ENCODE peak calls at places on chromosomes 3 and 15, in four cellular contexts. Y, M, P and F are unnamed samples.
A peak's percentile ranks its signal among the peaks of the same experiment; 100 is the strongest.

GRCh38 chr3:43503067-43503728 is 118.6 kb downstream of the ANO10 start:
- DNase-seq in M (no peak), Y (peak; percentile 15), P (no peak), F (no peak)

GRCh38 chr3:58640700-58641372 is 25.7 kb downstream of the FAM3D start:
- DNase-seq in M (peak; percentile 78), Y (peak; percentile 56), P (peak; percentile 77), F (peak; percentile 83)

GRCh38 chr15:76973362-76973743 is 21.6 kb upstream of the PSTPIP1 start:
- DNase-seq in Y (peak; percentile 12), P (no peak), M (peak; percentile 70), F (no peak)

GRCh38 chr3:40124918-40125317 is 184.6 kb upstream of the EIF1B start:
- DNase-seq in Y (no peak), M (no peak), P (no peak), F (no peak)

GRCh38 chr3:95459706-95460105 is 1354.7 kb upstream of the EPHA6 start:
- DNase-seq in M (no peak), P (no peak), Y (no peak), F (no peak)

GRCh38 chr3:6860911-6861330 is at the start of gene GRM7:
- DNase-seq in M (no peak), P (no peak), Y (no peak), F (no peak)

GRCh38 chr3:72344256-72345046 is 503.8 kb downstream of the SHQ1 start:
- DNase-seq in P (no peak), M (no peak), Y (no peak), F (no peak)

GRCh38 chr3:195226445-195226844 is 44.5 kb downstream of the XXYLT1 start:
- DNase-seq in Y (no peak), P (no peak), M (peak; percentile 24), F (peak; percentile 13)

GRCh38 chr3:13700889-13701288 is 152.0 kb downstream of the FBLN2 start:
- DNase-seq in P (no peak), M (no peak), Y (no peak), F (no peak)

GRCh38 chr3:115658337-115659181 is 35.2 kb downstream of the GAP43 start:
- DNase-seq in P (peak; percentile 73), Y (peak; percentile 28), M (peak; percentile 86), F (peak; percentile 56)
- TF ChIP-seq POLR2A in P (peak; percentile 82), Y (no peak), M (peak; percentile 8), F (no peak)

GRCh38 chr3:5063724-5064123 is 58.4 kb upstream of the ARL8B start:
- DNase-seq in M (no peak), Y (no peak), P (no peak), F (no peak)
- TF ChIP-seq POLR2A in M (no peak), Y (no peak), P (no peak), F (no peak)

DNA sequence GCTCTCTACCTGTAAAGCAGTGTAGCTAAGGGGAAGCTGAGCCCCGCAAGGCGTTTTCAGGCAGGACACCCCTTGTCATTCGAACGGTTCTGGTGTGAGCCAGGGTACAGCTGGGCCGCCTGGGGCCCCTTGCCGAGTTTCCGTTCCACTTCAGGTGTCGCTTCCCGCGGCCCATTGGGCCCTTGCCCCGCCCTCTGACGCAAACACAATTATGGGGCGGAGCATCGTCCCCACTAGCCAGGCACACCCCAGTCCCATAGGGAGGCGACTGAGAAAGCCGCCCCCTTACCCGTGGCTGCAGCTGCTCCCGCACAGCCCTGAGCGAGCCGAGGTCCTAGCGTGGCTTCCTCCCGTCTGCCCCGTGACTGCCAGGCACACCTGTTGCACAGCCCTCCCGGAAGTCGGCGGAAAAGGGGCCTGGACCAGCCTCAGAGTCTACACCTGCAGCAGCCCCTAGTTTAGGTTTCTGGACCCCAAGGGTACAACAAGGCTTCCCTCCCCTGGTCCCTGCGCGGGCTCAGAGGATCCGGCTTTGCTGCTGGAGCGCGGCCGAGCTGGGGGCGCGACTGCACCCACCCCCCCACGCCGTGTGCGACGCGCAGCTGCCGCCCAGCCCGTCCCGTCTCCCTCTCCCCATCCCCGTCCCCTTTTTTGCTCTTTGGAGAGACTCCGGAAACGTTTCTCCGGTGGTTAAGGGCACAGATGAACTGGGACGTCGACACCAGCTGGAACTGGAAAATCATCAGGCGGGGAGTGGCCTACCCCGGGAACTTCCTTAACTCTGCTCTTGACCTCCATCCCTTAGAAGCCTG is at the start of gene PLSCR2:
- DNase-seq in Y (no peak), M (peak; percentile 95), P (peak; percentile 89), F (peak; percentile 84)
- TF ChIP-seq POLR2A in Y (no peak), M (peak; percentile 78), P (peak; percentile 96), F (no peak)

GRCh38 chr15:89690276-89691218 is at the start of the genes PEX11A and WDR93:
- DNase-seq in M (peak; percentile 94), Y (peak; percentile 75), P (peak; percentile 89), F (peak; percentile 90)
- TF ChIP-seq POLR2A in M (peak; percentile 91), Y (peak; percentile 70), P (peak; percentile 76), F (no peak)

DNA sequence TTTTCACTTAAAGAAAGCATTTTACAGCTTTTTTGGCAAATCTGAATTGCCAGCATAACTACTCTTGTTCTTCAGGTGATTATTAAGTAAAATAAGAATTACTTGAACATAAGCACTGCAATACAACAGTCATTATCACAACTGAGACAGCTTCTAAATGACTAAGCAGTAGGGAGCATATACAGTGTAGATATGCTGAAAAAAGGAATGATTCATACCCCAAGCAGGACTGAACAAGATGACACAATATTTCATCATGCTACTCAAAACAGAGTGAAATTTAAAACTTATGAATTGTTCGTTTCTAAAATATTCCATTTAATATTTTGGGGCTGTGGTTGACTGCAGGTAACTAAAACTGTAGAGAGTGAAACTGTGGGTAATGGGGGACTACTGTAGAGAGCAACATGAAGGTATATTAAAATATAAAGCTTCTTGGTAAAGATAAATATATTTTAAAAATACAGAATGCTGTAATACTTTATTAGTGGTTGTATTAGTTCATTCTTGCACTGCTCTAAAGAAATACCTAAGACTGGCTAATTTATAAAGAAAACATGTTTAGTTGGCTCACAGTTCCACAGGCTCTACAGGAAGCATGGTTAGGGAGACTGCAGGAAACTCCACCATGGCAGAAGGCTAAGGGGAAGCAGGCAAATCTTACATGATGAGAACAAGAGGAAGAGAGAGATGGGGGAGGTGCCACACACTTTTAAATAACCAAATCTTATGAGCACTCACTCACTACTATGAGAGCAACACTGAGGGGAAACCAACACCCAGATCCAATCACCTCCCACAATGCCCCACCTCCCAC is 84.8 kb downstream of the DCLK3 start:
- DNase-seq in M (no peak), Y (no peak), P (no peak), F (no peak)
- TF ChIP-seq POLR2A in M (no peak), Y (no peak), P (no peak), F (no peak)

DNA sequence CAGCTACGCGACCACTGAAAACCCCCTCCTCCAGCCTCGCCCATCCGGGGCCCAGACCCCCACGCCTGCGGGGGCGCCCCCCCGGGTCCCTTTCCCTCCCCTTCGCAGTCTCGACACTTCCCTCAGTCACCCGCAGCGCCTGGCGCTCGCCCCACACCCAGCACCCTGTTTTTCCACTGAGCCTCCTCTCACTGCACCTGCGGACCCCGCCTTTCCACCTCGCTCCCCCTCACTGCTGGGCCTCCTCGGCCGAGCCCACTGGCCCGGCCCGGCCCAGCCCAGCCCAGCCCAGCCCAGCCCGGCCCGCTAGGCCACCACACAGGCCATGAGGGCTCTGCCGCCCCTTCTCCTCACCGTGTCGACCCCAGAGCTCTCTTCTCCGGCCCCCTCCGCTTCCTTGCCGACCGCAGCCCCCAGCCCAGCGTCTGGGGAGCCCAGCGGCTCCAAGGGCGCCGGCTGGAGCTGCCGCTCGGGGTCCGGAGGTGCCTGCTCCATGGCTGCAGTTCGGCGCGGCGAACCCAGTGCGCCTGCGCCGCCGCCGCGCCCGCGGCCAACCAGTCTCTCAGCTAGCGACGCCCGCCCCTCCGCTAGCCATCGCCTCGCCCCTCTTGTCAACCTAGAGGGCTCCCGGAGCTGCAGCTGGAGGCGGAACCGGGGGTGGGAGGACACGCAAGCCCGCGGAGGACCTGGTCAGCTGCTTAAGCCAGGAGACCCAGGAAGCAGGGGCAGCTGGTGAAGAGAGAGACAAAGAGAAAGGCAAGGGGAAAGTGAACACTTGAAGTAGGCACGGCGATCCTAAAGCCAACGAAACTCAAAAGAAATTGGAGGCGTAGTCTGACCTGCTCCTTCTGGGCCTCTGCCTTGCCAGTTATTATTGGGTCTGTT is at the start of gene SNX4:
- DNase-seq in P (peak; percentile 94), Y (peak; percentile 90), M (peak; percentile 96), F (peak; percentile 94)
- TF ChIP-seq POLR2A in P (peak; percentile 92), Y (peak; percentile 83), M (peak; percentile 67), F (no peak)